ENCODE peak calls at places on chromosome 12, in four cellular contexts. X is fibroblast of lung, K is heart left ventricle, Y is fibroblast of the aortic adventitia. O is an unnamed sample.

GRCh38 chr12:54357802-54358619 is 6.3 kb downstream of the GPR84 start:
- DNase-seq in Y (no peak), K (no peak), X (peak; percentile 49), O (peak; percentile 43)

GRCh38 chr12:97308576-97309198 is 153.9 kb upstream of the RMST start:
- DNase-seq in K (no peak), X (peak; percentile 54), Y (peak; percentile 76), O (peak; percentile 73)

GRCh38 chr12:8890313-8891084 is 23.8 kb upstream of the PHC1 start:
- DNase-seq in K (peak; percentile 45), X (peak; percentile 33), Y (peak; percentile 64), O (peak; percentile 61)

GRCh38 chr12:116565963-116566362 is 6.8 kb downstream of the MAP1LC3B2 start:
- DNase-seq in Y (no peak), X (no peak), K (no peak), O (no peak)

GRCh38 chr12:110270125-110270962 is 10.7 kb upstream of the ATP2A2 start:
- DNase-seq in K (peak; percentile 55), X (peak; percentile 51), Y (peak; percentile 54), O (peak; percentile 73)

GRCh38 chr12:113061061-113061694 is 4.6 kb downstream of the DTX1 start:
- DNase-seq in K (no peak), X (no peak), Y (no peak), O (no peak)

GRCh38 chr12:30026621-30027234 is 243.0 kb upstream of the TMTC1 start:
- DNase-seq in X (peak; percentile 94), K (no peak), Y (peak; percentile 94), O (peak; percentile 88)

GRCh38 chr12:65695077-65695865 is 129.0 kb upstream of the HMGA2 start:
- DNase-seq in Y (peak; percentile 95), X (peak; percentile 99), K (peak; percentile 26), O (peak; percentile 91)

GRCh38 chr12:56763753-56764657 is 881 bp downstream of the HSD17B6 start:
- DNase-seq in X (peak; percentile 66), K (no peak), Y (peak; percentile 17), O (peak; percentile 23)

GRCh38 chr12:65232490-65233077 is 45.9 kb upstream of the MSRB3 start:
- DNase-seq in K (no peak), X (peak; percentile 11), Y (peak; percentile 53), O (peak; percentile 51)

GRCh38 chr12:11321980-11322379 is 11.7 kb upstream of the PRB4 start:
- DNase-seq in X (no peak), K (no peak), Y (no peak), O (peak; percentile 1)

GRCh38 chr12:4518106-4518728 is 20.5 kb upstream of the RAD51AP1 start:
- DNase-seq in Y (peak; percentile 66), K (no peak), X (peak; percentile 85), O (peak; percentile 74)

GRCh38 chr12:47361389-47362031 is 281.8 kb upstream of the AMIGO2 start:
- DNase-seq in X (no peak), K (peak; percentile 18), Y (no peak), O (no peak)

GRCh38 chr12:118302053-118302452 is 70.7 kb downstream of the TAOK3 start:
- DNase-seq in K (no peak), X (peak; percentile 41), Y (peak; percentile 49), O (peak; percentile 45)

GRCh38 chr12:34604227-34604626 is 581.9 kb downstream of the ALG10 start:
- DNase-seq in K (no peak), Y (no peak), X (no peak), O (no peak)

GRCh38 chr12:77130193-77130592 is 64.8 kb upstream of the E2F7 start:
- DNase-seq in Y (no peak), X (peak; percentile 46), K (no peak), O (no peak)

GRCh38 chr12:58346032-58346632 is 404.8 kb downstream of the ATP23 start:
- DNase-seq in X (peak; percentile 49), Y (peak; percentile 79), K (no peak), O (peak; percentile 66)

DNA sequence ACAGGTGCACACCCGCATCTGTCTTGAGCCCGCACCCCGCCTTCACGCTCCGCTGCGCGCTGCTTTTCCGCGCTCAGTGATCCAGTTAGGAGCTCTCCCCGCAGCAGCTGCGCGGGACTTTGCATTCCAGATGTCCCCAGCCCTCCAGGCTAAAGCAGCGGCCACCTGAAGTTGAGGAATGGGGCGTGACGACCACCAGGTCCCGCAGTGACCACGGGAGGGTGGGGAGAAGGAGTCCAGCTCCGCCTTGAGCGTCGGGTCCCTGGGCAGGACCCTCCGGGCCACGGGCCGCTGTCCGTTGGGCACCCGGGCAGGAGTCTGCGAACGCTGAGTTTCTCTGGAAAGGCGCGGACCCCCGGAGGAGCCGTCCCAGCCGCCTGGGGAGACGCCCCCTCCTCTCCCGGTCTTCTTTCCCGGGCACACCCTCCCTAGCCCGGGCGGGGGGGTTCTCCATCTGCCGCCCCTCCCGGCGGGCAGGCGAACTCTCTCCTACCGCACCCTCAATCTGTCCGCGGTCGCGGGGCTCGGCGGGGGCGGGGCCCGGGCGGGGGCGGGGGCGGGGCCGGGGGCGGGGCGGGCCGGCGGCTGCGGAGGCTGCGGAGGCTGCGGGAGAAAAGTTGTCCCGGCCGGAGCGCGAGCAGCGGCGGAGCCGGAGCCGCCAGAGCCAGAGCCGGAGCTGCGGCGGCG is at the start of gene TMEM132C:
- DNase-seq in K (no peak), Y (no peak), X (no peak), O (no peak)
- H3K4me3 ChIP-seq in K (peak within 1 kb of the TSS; percentile 53), Y (no peak within 1 kb of the TSS), X (no peak within 1 kb of the TSS), O (peak within 1 kb of the TSS; percentile 46)

DNA sequence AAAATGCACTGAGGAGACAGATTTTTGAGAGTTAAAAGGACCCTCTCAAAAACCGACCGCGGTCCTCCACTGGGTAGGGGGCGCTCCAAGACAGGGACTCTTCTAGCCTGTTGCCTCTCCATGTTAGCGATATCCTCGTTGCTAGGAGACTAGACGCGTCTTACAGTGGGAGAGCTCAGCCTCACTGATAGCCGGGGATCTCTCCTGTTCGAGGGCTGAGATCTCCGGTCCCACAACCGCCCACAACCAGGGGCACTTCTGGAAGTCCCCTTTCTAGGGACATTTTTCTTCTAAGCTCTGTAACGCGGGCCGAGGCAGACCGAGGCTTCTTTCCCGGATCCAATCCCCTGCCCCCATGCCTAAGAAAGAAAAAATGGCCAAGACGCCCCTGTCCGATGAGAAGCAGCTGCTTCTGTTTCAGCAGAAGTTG is 21.3 kb downstream of the FKBP11 start:
- DNase-seq in X (peak; percentile 86), Y (peak; percentile 84), K (peak; percentile 78), O (peak; percentile 89)
- H3K4me3 ChIP-seq in X (peak overlapping the region; percentile 62), Y (peak overlapping the region; percentile 59), K (peak overlapping the region; percentile 45), O (peak overlapping the region; percentile 39)

GRCh38 chr12:27610380-27610779 is 85.9 kb upstream of the REP15 start:
- DNase-seq in K (no peak), Y (peak; percentile 77), X (peak; percentile 82), O (peak; percentile 53)

GRCh38 chr12:27604431-27604830 is 80.4 kb downstream of the PPFIBP1 start:
- DNase-seq in Y (no peak), K (no peak), X (no peak), O (no peak)

GRCh38 chr12:27606986-27607385 is 83.0 kb downstream of the PPFIBP1 start:
- DNase-seq in X (no peak), K (no peak), Y (no peak), O (no peak)

GRCh38 chr12:27607611-27608010 is 83.6 kb downstream of the PPFIBP1 start:
- DNase-seq in Y (no peak), X (no peak), K (no peak), O (no peak)

DNA sequence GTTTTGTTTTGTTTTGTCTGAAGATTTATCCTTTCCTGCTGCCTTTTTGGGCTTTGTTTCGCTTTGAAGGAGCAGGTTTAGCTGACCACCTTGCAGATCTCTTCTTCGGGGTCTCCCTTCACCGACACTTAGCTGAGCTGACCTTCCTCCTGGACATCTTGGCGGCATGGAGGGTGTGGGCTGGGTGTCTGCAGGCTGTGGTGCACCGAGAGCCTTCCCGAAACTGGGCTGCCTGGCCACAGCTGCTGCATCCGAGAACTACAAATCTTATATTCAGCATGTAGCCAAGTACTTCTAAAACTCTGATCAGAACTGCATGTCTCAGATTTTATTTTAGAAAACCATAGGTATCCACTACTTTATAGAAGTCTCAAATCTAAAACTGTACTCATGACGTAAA is 84.9 kb downstream of the PPFIBP1 start:
- DNase-seq in X (no peak), Y (no peak), K (no peak), O (no peak)
- H3K4me3 ChIP-seq in X (peak overlapping the region; percentile 49), Y (peak overlapping the region; percentile 3), K (peak overlapping the region; percentile 12), O (no peak overlapping the region)

GRCh38 chr12:6428326-6428725 is 16.4 kb upstream of the CD27 start:
- DNase-seq in Y (no peak), X (no peak), K (no peak), O (no peak)

GRCh38 chr12:6424008-6424347 is 20.8 kb upstream of the CD27 start:
- DNase-seq in K (no peak), X (no peak), Y (no peak), O (no peak)

GRCh38 chr12:6424848-6425247 is 19.9 kb upstream of the CD27 start:
- DNase-seq in Y (no peak), K (no peak), X (no peak), O (no peak)

GRCh38 chr12:6425588-6426531 is 18.9 kb upstream of the CD27 start:
- DNase-seq in K (no peak), X (no peak), Y (no peak), O (no peak)

GRCh38 chr12:6426882-6427671 is 17.7 kb upstream of the CD27 start:
- DNase-seq in K (no peak), X (no peak), Y (no peak), O (no peak)
- H3K4me3 ChIP-seq in K (no peak overlapping the region), X (no peak overlapping the region), Y (no peak overlapping the region), O (no peak overlapping the region)

GRCh38 chr12:46067062-46067461 is 76.7 kb upstream of the SCAF11 start:
- DNase-seq in X (no peak), K (no peak), Y (no peak), O (no peak)
- H3K4me3 ChIP-seq in X (no peak overlapping the region), K (no peak overlapping the region), Y (no peak overlapping the region), O (no peak overlapping the region)

DNA sequence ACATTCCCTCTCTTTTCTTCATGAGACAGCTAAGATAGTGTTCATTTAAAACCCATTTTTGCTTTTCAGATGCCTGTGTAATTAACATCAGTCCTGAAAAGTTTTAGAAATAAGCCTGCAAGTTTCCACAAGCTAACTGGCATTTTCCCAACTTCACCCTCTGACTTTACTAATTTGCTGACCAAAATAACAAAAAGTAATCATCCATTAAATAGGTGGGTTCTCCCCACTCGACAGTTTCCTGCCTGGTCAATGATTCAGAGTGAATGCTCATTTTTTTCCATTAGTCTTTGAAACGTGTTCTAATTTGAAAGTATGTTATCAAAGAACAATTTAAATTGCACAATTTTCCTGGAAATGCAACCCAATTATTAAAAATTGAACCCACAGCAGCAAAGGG is 23.6 kb downstream of the NELL2 start:
- DNase-seq in Y (no peak), K (no peak), X (no peak), O (no peak)
- H3K4me3 ChIP-seq in Y (no peak overlapping the region), K (no peak overlapping the region), X (no peak overlapping the region), O (no peak overlapping the region)

DNA sequence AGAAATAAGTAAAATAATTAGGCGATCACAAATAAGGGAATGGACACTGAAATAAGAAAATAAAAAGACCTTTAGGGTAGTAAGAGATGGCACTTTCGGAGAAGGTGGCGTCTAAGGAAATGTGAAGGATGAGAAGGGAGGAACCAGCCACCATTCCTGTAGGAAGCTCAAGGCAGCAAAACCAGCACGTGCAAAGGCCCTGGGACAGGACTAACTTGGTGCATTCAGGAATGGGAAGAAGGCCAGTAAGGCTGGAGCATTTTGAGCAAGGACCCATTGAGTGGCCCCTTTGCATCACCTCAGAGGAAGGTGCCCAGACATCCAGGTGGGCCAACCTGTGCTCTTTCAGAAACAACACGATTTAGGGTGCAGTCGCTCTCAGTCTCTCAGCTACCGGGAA is 738 bp upstream of the VPS37B start:
- DNase-seq in K (no peak), X (no peak), Y (no peak), O (no peak)
- H3K4me3 ChIP-seq in K (no peak overlapping the region), X (no peak overlapping the region), Y (no peak overlapping the region), O (no peak overlapping the region)

O was measured in cardiac fibroblast.